ENCODE peak calls at places on chromosomes 1 and 21, in eight cellular contexts. T is tibial nerve, S is IMR-90, L is K562, Y is endothelial cell of umbilical vein, G is spleen, R is right lobe of liver, U is uterus. N is an unnamed sample.

GRCh38 chr1:203281033-203281432 is 24.3 kb upstream of the BTG2 start:
- DNase-seq in G (no peak), R (no peak), T (no peak), S (peak; percentile 24), U (peak; percentile 45), L (no peak), Y (no peak), N (no peak)

GRCh38 chr1:187621961-187622360 is 793.2 kb downstream of the PLA2G4A start:
- DNase-seq in S (peak; percentile 37), G (no peak), R (no peak), T (no peak), Y (peak; percentile 10), U (no peak), L (no peak), N (no peak)

GRCh38 chr21:17679002-17679600 is 66.4 kb upstream of the BTG3 start:
- DNase-seq in Y (peak; percentile 61), T (no peak), U (no peak), R (no peak), S (peak; percentile 71), L (peak; percentile 54), G (no peak), N (no peak)

GRCh38 chr1:5764464-5764863 is 227.8 kb downstream of the NPHP4 start:
- DNase-seq in R (no peak), T (no peak), G (no peak), L (no peak), Y (no peak), U (no peak), S (no peak), N (no peak)

GRCh38 chr1:94103608-94104007 is 17.3 kb downstream of the ABCA4 start:
- DNase-seq in U (peak; percentile 5), G (peak; percentile 17), T (no peak), Y (no peak), R (no peak), L (no peak), S (no peak), N (no peak)

GRCh38 chr1:165898837-165899236 is 71.4 kb downstream of the UCK2 start:
- DNase-seq in R (no peak), S (peak; percentile 100), T (no peak), U (peak; percentile 32), G (no peak), Y (peak; percentile 70), L (no peak), N (no peak)

GRCh38 chr1:37323486-37324377 is 150.6 kb upstream of the ZC3H12A start:
- DNase-seq in U (no peak), G (peak; percentile 66), Y (peak; percentile 32), L (peak; percentile 83), T (no peak), S (peak; percentile 3), R (no peak), N (no peak)

GRCh38 chr1:3186526-3186921 is 117.5 kb downstream of the PRDM16 start:
- DNase-seq in U (peak; percentile 69), S (peak; percentile 6), R (peak; percentile 49), G (no peak), T (peak; percentile 48), L (no peak), Y (no peak), N (peak; percentile 59)

GRCh38 chr1:245363821-245364220 is 209.0 kb downstream of the KIF26B start:
- DNase-seq in L (no peak), T (no peak), U (no peak), S (peak; percentile 14), R (no peak), Y (no peak), G (peak; percentile 70), N (no peak)

GRCh38 chr1:234325878-234326492 is 47.3 kb upstream of the COA6 start:
- DNase-seq in R (no peak), G (no peak), L (no peak), S (no peak), T (no peak), Y (no peak), U (no peak), N (no peak)

GRCh38 chr1:22314676-22315075 is 137.0 kb upstream of the ZBTB40 start:
- DNase-seq in L (no peak), T (no peak), R (no peak), S (no peak), G (no peak), Y (no peak), U (no peak), N (no peak)

GRCh38 chr1:110677016-110677415 is 2.3 kb upstream of the KCNA3 start:
- DNase-seq in Y (no peak), R (no peak), U (no peak), G (no peak), L (no peak), S (no peak), T (no peak), N (no peak)

GRCh38 chr1:4965346-4965726 is 310.9 kb downstream of the AJAP1 start:
- DNase-seq in S (no peak), R (no peak), G (no peak), L (no peak), Y (no peak), T (no peak), U (no peak), N (no peak)

GRCh38 chr1:29394521-29394921 is 158.2 kb downstream of the PTPRU start:
- DNase-seq in T (no peak), U (no peak), R (no peak), S (no peak), Y (no peak), G (no peak), L (no peak), N (no peak)

GRCh38 chr1:159800177-159800935 is 1.8 kb upstream of the FCRL6 start:
- DNase-seq in S (no peak), T (no peak), Y (no peak), G (no peak), U (no peak), R (no peak), L (no peak), N (no peak)

GRCh38 chr21:45442276-45442675 is 37.3 kb downstream of the COL18A1 start:
- DNase-seq in S (no peak), T (no peak), Y (no peak), L (no peak), U (no peak), R (peak; percentile 14), G (peak; percentile 45), N (no peak)
- TF ChIP-seq POLR2A in S (no peak), T (no peak), Y (no peak), L (no peak), U (no peak), R (no peak), G (no peak), N (no peak)

GRCh38 chr1:26862781-26863676 is at the start of gene SFN:
- DNase-seq in T (no peak), R (peak; percentile 46), Y (no peak), G (peak; percentile 76), L (peak; percentile 86), U (no peak), S (no peak), N (no peak)
- TF ChIP-seq POLR2A in T (no peak), R (no peak), Y (no peak), G (no peak), L (peak; percentile 52), U (no peak), S (no peak), N (no peak)

GRCh38 chr21:32413697-32414578 is 1.4 kb downstream of the EVA1C start:
- DNase-seq in T (no peak), R (no peak), G (no peak), Y (peak; percentile 68), U (peak; percentile 74), L (no peak), S (no peak), N (no peak)

GRCh38 chr21:32411366-32412161 is 942 bp upstream of the EVA1C start:
- DNase-seq in T (peak; percentile 91), U (peak; percentile 95), Y (peak; percentile 57), G (peak; percentile 93), R (peak; percentile 85), S (peak; percentile 38), L (peak; percentile 59), N (peak; percentile 79)

GRCh38 chr21:32410916-32411315 is 1.6 kb upstream of the EVA1C start:
- DNase-seq in S (no peak), R (no peak), Y (no peak), T (no peak), U (no peak), G (no peak), L (no peak), N (no peak)

GRCh38 chr21:32412998-32413504 is 545 bp downstream of the EVA1C start:
- DNase-seq in U (peak; percentile 63), Y (peak; percentile 53), L (no peak), S (no peak), T (peak; percentile 33), G (peak; percentile 81), R (no peak), N (no peak)

DNA sequence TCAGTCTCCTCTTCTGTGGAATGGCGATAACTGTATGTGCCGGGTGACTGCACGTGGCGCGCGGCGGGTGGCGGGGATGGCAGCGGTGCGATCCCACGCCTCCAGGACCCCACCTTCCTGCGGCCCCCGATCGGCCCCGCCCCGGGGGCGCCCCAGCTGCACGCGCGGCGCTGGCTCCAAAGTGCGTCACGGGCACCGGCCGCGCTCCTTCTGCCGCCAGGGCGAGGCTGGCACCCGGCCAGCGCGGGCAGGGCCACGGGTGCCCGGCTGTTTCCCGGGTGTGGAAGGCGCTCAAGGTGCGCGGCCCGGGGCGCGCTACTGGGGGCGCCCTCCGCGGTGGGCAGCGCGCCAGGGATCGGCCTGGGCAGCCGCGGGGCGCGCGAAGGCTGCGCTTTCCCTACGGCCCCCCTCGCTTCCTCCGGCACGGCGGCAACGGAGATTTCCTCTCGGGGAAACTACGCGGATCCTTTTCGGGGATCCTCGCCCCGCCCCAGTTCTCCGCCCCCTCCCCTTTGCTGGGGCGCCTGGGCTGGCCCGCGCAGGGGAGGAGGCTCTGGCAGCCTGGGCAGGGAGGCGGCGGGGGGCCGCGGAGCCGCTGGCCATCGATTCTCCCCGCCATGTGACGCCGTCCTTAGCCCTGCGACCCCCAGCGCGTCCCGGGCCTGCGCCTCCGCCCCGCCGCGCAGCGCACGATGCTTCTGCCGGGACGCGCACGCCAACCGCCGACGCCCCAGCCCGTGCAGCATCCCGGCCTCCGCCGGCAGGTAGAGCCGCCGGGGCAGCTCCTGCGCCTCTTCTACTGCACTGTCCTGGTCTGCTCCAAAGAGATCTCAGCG is at the start of gene EVA1C:
- DNase-seq in Y (peak; percentile 69), S (peak; percentile 30), U (peak; percentile 82), G (peak; percentile 86), R (peak; percentile 62), L (no peak), T (peak; percentile 49), N (peak; percentile 40)
- TF ChIP-seq POLR2A in Y (no peak), S (no peak), U (peak; percentile 56), G (no peak), R (peak; percentile 36), L (no peak), T (peak; percentile 50), N (peak; percentile 24)

GRCh38 chr1:149888160-149888998 is 11.0 kb upstream of the BOLA1 start:
- DNase-seq in G (peak; percentile 93), T (peak; percentile 68), S (peak; percentile 90), Y (peak; percentile 86), L (peak; percentile 77), R (peak; percentile 68), U (peak; percentile 89), N (peak; percentile 75)
- TF ChIP-seq POLR2A in G (no peak), T (no peak), S (no peak), Y (peak; percentile 89), L (no peak), R (peak; percentile 81), U (peak; percentile 96), N (peak; percentile 72)

N was measured in adrenal gland.